ENCODE peak calls at places on chromosomes 12 and 14, in eight cellular contexts. W is neural progenitor cell, J is sigmoid colon, S is suprapubic skin, O is GM23248, Q is upper lobe of right lung, F is endothelial cell of umbilical vein, E is PC-9. P is an unnamed sample.
A peak's percentile ranks its signal among the peaks of the same experiment; 100 is the strongest.

GRCh38 chr14:72516936-72517408 is 376.9 kb downstream of the DPF3 start:
- DNase-seq in Q (no peak), F (peak; percentile 83), O (peak; percentile 85), E (no peak), W (peak; percentile 78), S (no peak), J (no peak), P (peak; percentile 81)

GRCh38 chr12:101698782-101699347 is 1.4 kb downstream of the CHPT1 start:
- DNase-seq in O (peak; percentile 39), F (no peak), J (no peak), W (no peak), S (no peak), Q (no peak), E (no peak), P (no peak)

GRCh38 chr14:33363687-33364086 is 425.0 kb downstream of the NPAS3 start:
- DNase-seq in F (no peak), O (peak; percentile 32), E (no peak), W (no peak), Q (no peak), J (no peak), S (no peak), P (no peak)

GRCh38 chr14:80445605-80446004 is 234.3 kb upstream of the DIO2 start:
- DNase-seq in J (no peak), E (no peak), W (no peak), Q (no peak), S (no peak), O (no peak), F (no peak), P (no peak)

GRCh38 chr12:131828671-131829350 is 618 bp downstream of the MMP17 start:
- DNase-seq in E (no peak), W (peak; percentile 30), Q (peak; percentile 67), O (peak; percentile 59), S (no peak), F (no peak), J (no peak), P (peak; percentile 87)

GRCh38 chr14:94941311-94941710 is 171.4 kb upstream of the GSC start:
- DNase-seq in Q (no peak), E (no peak), W (no peak), F (no peak), O (no peak), S (no peak), J (no peak), P (no peak)

GRCh38 chr12:16437281-16437816 is 89.9 kb downstream of the MGST1 start:
- DNase-seq in E (peak; percentile 36), S (no peak), O (no peak), Q (no peak), W (no peak), F (no peak), J (no peak), P (no peak)

GRCh38 chr12:121955258-121956040 is 37.1 kb downstream of the CFAP251 start:
- DNase-seq in Q (no peak), E (no peak), S (no peak), O (peak; percentile 56), J (no peak), F (peak; percentile 45), W (peak; percentile 43), P (no peak)

GRCh38 chr14:75426332-75427125 is 1.3 kb upstream of the JDP2 start:
- DNase-seq in F (no peak), O (no peak), E (no peak), J (no peak), Q (no peak), W (no peak), S (no peak), P (no peak)

GRCh38 chr12:124097681-124098080 is 124.7 kb downstream of the ZNF664 start:
- DNase-seq in S (no peak), F (no peak), E (no peak), J (no peak), Q (no peak), W (no peak), O (peak; percentile 8), P (no peak)

GRCh38 chr12:132940071-132940719 is 15.9 kb downstream of the ZNF605 start:
- DNase-seq in E (no peak), J (no peak), Q (no peak), F (no peak), O (no peak), W (no peak), S (no peak), P (no peak)
- H3K9me3 ChIP-seq in E (peaks cover 10% of the 10 kb centered on the region), J (peaks cover 6% of the 10 kb centered on the region), Q (peaks cover 54% of the 10 kb centered on the region), F (peaks cover 9% of the 10 kb centered on the region), O (peaks cover 2% of the 10 kb centered on the region), W (peaks cover 9% of the 10 kb centered on the region), S (peaks cover 48% of the 10 kb centered on the region), P (peaks cover 94% of the 10 kb centered on the region)

DNA sequence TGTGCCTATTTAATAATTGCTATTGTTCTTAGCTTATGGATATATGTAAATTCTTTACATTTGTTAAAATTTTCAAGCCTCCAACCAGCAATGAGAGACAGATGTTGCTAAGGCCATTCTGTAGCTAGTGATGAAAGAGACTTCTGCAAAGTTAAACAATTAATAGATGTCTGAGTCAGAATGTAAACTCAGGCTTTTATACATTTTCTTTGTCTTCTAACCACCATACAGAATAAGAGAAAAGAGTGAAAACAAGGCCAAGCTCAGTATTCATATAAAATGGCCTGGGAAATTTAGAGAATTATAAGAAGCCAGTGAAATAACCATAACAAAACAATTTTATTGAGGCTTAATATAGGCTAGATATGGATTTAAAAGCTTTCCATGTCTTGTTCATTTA is 1102.3 kb upstream of the SEL1L start:
- DNase-seq in O (no peak), S (no peak), F (no peak), W (no peak), E (no peak), Q (no peak), J (no peak), P (no peak)
- H3K36me3 ChIP-seq in O (no peaks in the 10 kb centered on the region), S (no peaks in the 10 kb centered on the region), F (no peaks in the 10 kb centered on the region), W (no peaks in the 10 kb centered on the region), E (no peaks in the 10 kb centered on the region), Q (no peaks in the 10 kb centered on the region), J (no peaks in the 10 kb centered on the region), P (no peaks in the 10 kb centered on the region)

GRCh38 chr14:106107703-106108102 is 581.3 kb downstream of the TMEM121 start:
- DNase-seq in E (no peak), W (no peak), J (no peak), F (no peak), Q (no peak), O (no peak), S (no peak), P (no peak)
- H3K9me3 ChIP-seq in E (no peaks in the 10 kb centered on the region), W (no peaks in the 10 kb centered on the region), J (no peaks in the 10 kb centered on the region), F (no peaks in the 10 kb centered on the region), Q (no peaks in the 10 kb centered on the region), O (no peaks in the 10 kb centered on the region), S (no peaks in the 10 kb centered on the region), P (no peaks in the 10 kb centered on the region)

GRCh38 chr12:6938353-6939186 is 5.0 kb upstream of the RNU7-1 start:
- DNase-seq in F (no peak), Q (no peak), W (no peak), O (no peak), E (no peak), S (no peak), J (no peak), P (peak; percentile 88)
- H3K36me3 ChIP-seq in F (peaks cover 3% of the 10 kb centered on the region), Q (peaks cover 41% of the 10 kb centered on the region), W (no peaks in the 10 kb centered on the region), O (peaks cover 13% of the 10 kb centered on the region), E (peaks cover 11% of the 10 kb centered on the region), S (peaks cover 40% of the 10 kb centered on the region), J (peaks cover 5% of the 10 kb centered on the region), P (peaks cover 29% of the 10 kb centered on the region)

GRCh38 chr14:106876711-106877110 is 1350.3 kb downstream of the TMEM121 start:
- DNase-seq in O (no peak), J (no peak), E (no peak), S (no peak), F (no peak), W (no peak), Q (no peak), P (no peak)

GRCh38 chr14:106877527-106877926 is 1351.1 kb downstream of the TMEM121 start:
- DNase-seq in F (no peak), Q (no peak), J (no peak), W (no peak), E (no peak), S (no peak), O (no peak), P (no peak)

GRCh38 chr14:106875503-106875902 is 1349.1 kb downstream of the TMEM121 start:
- DNase-seq in O (no peak), J (no peak), Q (no peak), W (no peak), S (no peak), E (no peak), F (no peak), P (peak; percentile 81)

GRCh38 chr14:106874365-106874764 is 1348.0 kb downstream of the TMEM121 start:
- DNase-seq in Q (no peak), E (no peak), O (no peak), F (no peak), W (no peak), J (no peak), S (no peak), P (no peak)

GRCh38 chr14:106872619-106873446 is 1346.5 kb downstream of the TMEM121 start:
- DNase-seq in J (no peak), E (peak; percentile 67), S (no peak), F (no peak), W (no peak), Q (peak; percentile 92), O (peak; percentile 24), P (peak; percentile 94)
- H3K9me3 ChIP-seq in J (no peaks in the 10 kb centered on the region), E (no peaks in the 10 kb centered on the region), S (no peaks in the 10 kb centered on the region), F (no peaks in the 10 kb centered on the region), W (peaks cover 25% of the 10 kb centered on the region), Q (no peaks in the 10 kb centered on the region), O (no peaks in the 10 kb centered on the region), P (no peaks in the 10 kb centered on the region)

DNA sequence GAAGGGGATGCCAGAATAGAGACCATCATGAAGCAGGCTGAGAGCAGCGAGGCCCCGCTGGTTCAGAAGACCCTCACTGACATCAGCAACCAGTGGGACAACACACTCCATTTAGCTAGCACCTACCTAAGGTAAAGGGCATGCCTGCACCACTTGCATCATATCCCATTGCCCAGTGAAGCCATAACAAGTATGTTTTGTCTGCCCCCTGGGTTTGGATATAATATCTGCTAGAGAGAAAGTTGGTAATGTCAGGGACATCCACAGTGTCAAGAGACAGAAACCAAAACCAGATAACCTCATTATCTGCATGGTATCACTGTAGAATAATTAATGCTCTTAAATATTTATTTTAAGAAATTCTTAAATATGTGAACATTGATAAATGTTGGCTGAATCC is 173.8 kb downstream of the SYNE2 start:
- DNase-seq in W (no peak), Q (no peak), E (no peak), S (no peak), F (no peak), J (no peak), O (no peak), P (no peak)
- H3K36me3 ChIP-seq in W (peaks cover 11% of the 10 kb centered on the region), Q (peaks cover 73% of the 10 kb centered on the region), E (no peaks in the 10 kb centered on the region), S (peaks cover 84% of the 10 kb centered on the region), F (peaks cover 2% of the 10 kb centered on the region), J (no peaks in the 10 kb centered on the region), O (no peaks in the 10 kb centered on the region), P (peaks cover 33% of the 10 kb centered on the region)

GRCh38 chr12:128138125-128138524 is 128.8 kb upstream of the TMEM132C start:
- DNase-seq in J (no peak), S (no peak), W (no peak), F (no peak), E (no peak), O (no peak), Q (no peak), P (no peak)

GRCh38 chr12:128137140-128137539 is 129.8 kb upstream of the TMEM132C start:
- DNase-seq in O (no peak), F (no peak), S (no peak), E (no peak), W (no peak), J (no peak), Q (no peak), P (no peak)

DNA sequence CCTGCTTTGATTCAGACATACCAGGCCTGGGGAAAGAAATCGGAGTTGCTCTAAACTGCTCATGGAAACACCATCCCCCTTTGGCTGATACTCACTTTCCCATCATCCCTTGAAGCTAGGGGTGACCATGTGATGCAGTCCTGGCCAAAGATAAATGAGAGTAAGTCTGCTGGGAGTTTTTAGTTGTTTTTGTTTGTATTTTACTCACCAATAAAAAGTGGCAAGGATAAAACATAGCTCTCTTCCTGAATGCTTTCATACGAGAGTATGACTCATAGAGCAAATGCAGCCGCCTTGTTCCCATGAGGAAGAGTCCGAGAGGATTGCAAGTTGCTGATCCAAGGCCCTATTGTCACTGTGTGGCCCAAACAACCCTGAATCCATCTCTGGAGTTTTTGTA is 126.4 kb upstream of the TMEM132C start:
- DNase-seq in Q (no peak), S (no peak), O (no peak), F (no peak), J (no peak), E (no peak), W (no peak), P (no peak)
- H3K9me3 ChIP-seq in Q (no peaks in the 10 kb centered on the region), S (peaks cover 4% of the 10 kb centered on the region), O (no peaks in the 10 kb centered on the region), F (peaks cover under 1% of the 10 kb centered on the region), J (no peaks in the 10 kb centered on the region), E (no peaks in the 10 kb centered on the region), W (no peaks in the 10 kb centered on the region), P (no peaks in the 10 kb centered on the region)

P was measured in spleen.